ENCODE peak calls at places on chromosomes 11 and 22, in eight cellular contexts. G is tibial nerve, F is fibroblast of pulmonary artery, U is left ventricle myocardium inferior, S is stomach, N is GM12865, R is right atrium auricular region, Q is prostate gland. Y is an unnamed sample.

GRCh38 chr11:100719809-100720221 is 32.7 kb downstream of the ARHGAP42 start:
- DNase-seq in G (peak; percentile 61), F (peak; percentile 92), U (no peak), S (peak; percentile 66), N (no peak), R (no peak), Q (peak; percentile 63), Y (peak; percentile 44)

GRCh38 chr11:2779499-2779980 is 79.7 kb upstream of the KCNQ1OT1 start:
- DNase-seq in G (no peak), F (no peak), U (no peak), S (no peak), N (no peak), R (peak; percentile 44), Q (no peak), Y (no peak)

GRCh38 chr11:93543292-93543977 is at the start of gene SMCO4:
- DNase-seq in G (peak; percentile 57), F (peak; percentile 71), U (peak; percentile 89), S (peak; percentile 86), N (peak; percentile 85), R (peak; percentile 69), Q (peak; percentile 72), Y (no peak)

GRCh38 chr11:125407046-125407445 is 89.0 kb downstream of the FEZ1 start:
- DNase-seq in G (no peak), F (no peak), U (no peak), S (no peak), N (no peak), R (no peak), Q (no peak), Y (no peak)

GRCh38 chr22:22391543-22391942 is 117.0 kb downstream of the ZNF280B start:
- DNase-seq in G (no peak), F (no peak), U (no peak), S (no peak), N (no peak), R (no peak), Q (no peak), Y (no peak)

GRCh38 chr11:27373392-27373791 is 10.4 kb upstream of the CCDC34 start:
- DNase-seq in G (no peak), F (no peak), U (no peak), S (no peak), N (no peak), R (no peak), Q (no peak), Y (no peak)

GRCh38 chr22:22009661-22010060 is 27.1 kb upstream of the TOP3B start:
- DNase-seq in G (no peak), F (no peak), U (no peak), S (no peak), N (no peak), R (no peak), Q (no peak), Y (no peak)

GRCh38 chr11:119774180-119774763 is 45.3 kb upstream of the NECTIN1 start:
- DNase-seq in G (no peak), F (peak; percentile 44), U (no peak), S (no peak), N (peak; percentile 40), R (no peak), Q (no peak), Y (no peak)

GRCh38 chr22:49210606-49211005 is 617.1 kb downstream of the BRD1 start:
- DNase-seq in G (no peak), F (no peak), U (peak; percentile 4), S (no peak), N (no peak), R (peak; percentile 40), Q (no peak), Y (no peak)

GRCh38 chr11:114201219-114201618 is 95.0 kb upstream of the NNMT start:
- DNase-seq in G (no peak), F (no peak), U (no peak), S (no peak), N (no peak), R (no peak), Q (no peak), Y (no peak)

GRCh38 chr11:17413414-17414316 is 25.2 kb upstream of the KCNJ11 start:
- DNase-seq in G (no peak), F (no peak), U (no peak), S (peak; percentile 97), N (no peak), R (no peak), Q (peak; percentile 64), Y (no peak)

GRCh38 chr11:124586247-124586860 is 16.6 kb downstream of the OR8A1 start:
- DNase-seq in G (peak; percentile 68), F (peak; percentile 80), U (peak; percentile 45), S (peak; percentile 55), N (peak; percentile 65), R (peak; percentile 69), Q (peak; percentile 42), Y (peak; percentile 9)

GRCh38 chr22:48886604-48887393 is 940.9 kb downstream of the BRD1 start:
- DNase-seq in G (no peak), F (no peak), U (peak; percentile 11), S (no peak), N (no peak), R (no peak), Q (no peak), Y (no peak)

GRCh38 chr11:1832181-1832988 is 2.4 kb upstream of the SYT8 start:
- DNase-seq in G (no peak), F (peak; percentile 14), U (peak; percentile 56), S (peak; percentile 68), N (peak; percentile 38), R (no peak), Q (no peak), Y (no peak)

GRCh38 chr11:131672191-131672590 is 301.8 kb downstream of the NTM start:
- DNase-seq in G (no peak), F (no peak), U (no peak), S (no peak), N (no peak), R (no peak), Q (no peak), Y (no peak)

GRCh38 chr11:129061466-129062194 is 119.0 kb upstream of the TP53AIP1 start:
- DNase-seq in G (no peak), F (peak; percentile 64), U (no peak), S (no peak), N (no peak), R (no peak), Q (no peak), Y (no peak)

GRCh38 chr11:129055196-129055595 is 112.5 kb upstream of the TP53AIP1 start:
- DNase-seq in G (no peak), F (no peak), U (no peak), S (no peak), N (no peak), R (no peak), Q (peak; percentile 32), Y (no peak)

DNA sequence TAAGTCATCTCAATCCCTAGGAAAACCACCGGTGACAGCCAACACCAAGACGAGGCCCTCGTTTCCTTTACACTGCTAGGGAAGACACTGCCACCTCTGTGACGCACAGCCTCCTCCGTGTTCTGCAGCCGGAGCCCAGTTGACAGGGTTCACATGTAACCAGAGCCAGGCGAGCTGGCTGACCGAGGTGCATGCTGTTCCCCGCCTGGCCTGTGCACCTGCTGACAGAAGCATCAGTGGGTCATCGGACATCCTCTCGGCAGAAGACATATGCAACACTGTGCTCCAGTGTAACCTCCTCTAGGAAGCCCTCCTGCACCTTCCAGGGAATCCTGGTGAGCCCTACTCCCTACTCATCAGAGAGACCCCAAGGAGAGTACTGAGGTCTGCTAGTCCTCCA is 114.2 kb upstream of the TP53AIP1 start:
- DNase-seq in G (no peak), F (no peak), U (no peak), S (no peak), N (no peak), R (no peak), Q (no peak), Y (no peak)
- H3K4me3 ChIP-seq in G (no peak overlapping the region), F (no peak overlapping the region), U (no peak overlapping the region), S (no peak overlapping the region), N (no peak overlapping the region), R (no peak overlapping the region), Q (no peak overlapping the region), Y (no peak overlapping the region)

GRCh38 chr11:81573367-81573766 is 1160.3 kb downstream of the FAM181B start:
- DNase-seq in G (no peak), F (no peak), U (no peak), S (no peak), N (no peak), R (no peak), Q (no peak), Y (no peak)

GRCh38 chr11:81579339-81579738 is 1154.3 kb downstream of the FAM181B start:
- DNase-seq in G (no peak), F (no peak), U (no peak), S (no peak), N (no peak), R (no peak), Q (no peak), Y (no peak)

GRCh38 chr11:81574301-81574700 is 1159.4 kb downstream of the FAM181B start:
- DNase-seq in G (no peak), F (no peak), U (no peak), S (no peak), N (no peak), R (no peak), Q (no peak), Y (no peak)

DNA sequence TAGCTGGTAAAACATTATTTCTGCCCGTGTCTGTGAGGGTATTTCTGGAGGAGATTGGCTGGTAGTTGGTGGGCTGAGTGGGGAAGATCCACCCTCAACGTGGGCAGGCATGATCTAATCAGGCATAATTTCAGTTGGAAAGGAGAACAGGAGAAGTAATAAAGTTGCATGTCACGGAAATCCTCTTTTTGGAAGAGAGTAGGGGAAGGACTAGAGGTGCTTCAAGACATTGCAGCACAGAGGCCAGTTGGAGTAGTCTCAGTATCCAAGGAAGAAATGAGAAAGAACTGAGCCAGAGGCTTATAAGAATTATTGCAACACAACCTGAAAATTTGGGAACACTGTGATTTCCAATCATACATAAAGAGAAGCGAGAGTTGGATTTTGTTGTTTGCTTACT is 1155.1 kb downstream of the FAM181B start:
- DNase-seq in G (no peak), F (no peak), U (no peak), S (no peak), N (no peak), R (no peak), Q (no peak), Y (no peak)
- TF ChIP-seq CTCF in G (no peak), F (no peak), U (no peak), S (no peak), N (no peak), R (no peak), Q (no peak), Y (no peak)

GRCh38 chr11:69154211-69154913 is 1.4 kb upstream of the SMIM38 start:
- DNase-seq in G (no peak), F (no peak), U (no peak), S (no peak), N (no peak), R (no peak), Q (no peak), Y (no peak)
- H3K4me3 ChIP-seq in G (no peak overlapping the region), F (no peak overlapping the region), U (no peak overlapping the region), S (no peak overlapping the region), N (no peak overlapping the region), R (no peak overlapping the region), Q (no peak overlapping the region), Y (no peak overlapping the region)

DNA sequence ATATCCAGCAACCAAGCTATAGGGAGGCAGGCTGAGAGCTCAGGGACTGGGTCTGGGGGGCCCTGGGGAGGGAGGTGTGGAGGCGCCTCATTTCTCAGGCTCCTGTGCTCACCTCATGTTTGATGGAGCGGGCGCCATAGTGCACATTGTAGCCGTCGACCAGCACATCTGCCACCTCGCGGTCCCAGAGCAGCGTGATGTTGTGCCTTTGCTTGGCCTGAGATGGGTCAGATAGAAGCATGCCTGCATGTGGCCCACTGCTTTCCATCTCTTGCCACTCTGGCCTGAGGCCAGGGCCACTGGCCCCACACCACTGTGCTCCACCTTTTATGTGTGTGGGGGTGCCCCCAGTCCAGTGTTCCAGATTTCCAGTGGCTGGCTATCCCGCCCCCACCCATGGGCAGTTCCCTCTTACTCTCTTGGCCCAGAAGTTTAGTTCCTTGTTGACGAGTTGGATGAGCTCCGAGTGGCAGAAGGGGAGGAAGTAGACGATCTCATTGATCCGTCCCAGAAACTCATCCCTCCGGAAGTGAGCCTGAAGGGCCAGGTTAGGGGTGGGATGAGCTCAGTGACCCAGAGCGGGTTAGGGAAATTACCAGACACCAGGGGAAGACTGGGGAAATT is 50.0 kb upstream of the PHOX2A start:
- DNase-seq in G (no peak), F (no peak), U (no peak), S (peak; percentile 19), N (no peak), R (no peak), Q (no peak), Y (no peak)
- TF ChIP-seq CTCF in G (no peak), F (no peak), U (no peak), S (no peak), N (no peak), R (no peak), Q (no peak), Y (no peak)